ENCODE peak calls at places on chromosomes 12 and 14, in five cellular contexts. One of them, this sample, is unnamed.

GRCh38 chr12:90126125-90126524 is 417.5 kb upstream of the ATP2B1 start:
- DNase-seq in A549: no peak
- DNase-seq in IMR-90: no peak
- DNase-seq in K562: no peak
- DNase-seq in SK-N-SH: no peak
- DNase-seq in this sample: no peak

GRCh38 chr14:85165091-85165490 is 364.9 kb upstream of the FLRT2 start:
- DNase-seq in A549: no peak
- DNase-seq in IMR-90: no peak
- DNase-seq in K562: no peak
- DNase-seq in SK-N-SH: no peak
- DNase-seq in this sample: no peak

GRCh38 chr12:93080994-93081809 is 152.1 kb upstream of the EEA1 start:
- DNase-seq in A549: no peak
- DNase-seq in IMR-90: peak
- DNase-seq in K562: no peak
- DNase-seq in SK-N-SH: no peak
- DNase-seq in this sample: no peak

GRCh38 chr12:31989987-31990386 is 30.8 kb downstream of the RESF1 start:
- DNase-seq in A549: no peak
- DNase-seq in IMR-90: peak
- DNase-seq in K562: no peak
- DNase-seq in SK-N-SH: no peak
- DNase-seq in this sample: no peak

GRCh38 chr14:77318006-77318553 is 2.6 kb downstream of the POMT2 start:
- DNase-seq in A549: no peak
- DNase-seq in IMR-90: no peak
- DNase-seq in K562: no peak
- DNase-seq in SK-N-SH: no peak
- DNase-seq in this sample: no peak

GRCh38 chr14:64591809-64592208 is 42.0 kb downstream of the PPP1R36 start:
- DNase-seq in A549: no peak
- DNase-seq in IMR-90: peak
- DNase-seq in K562: no peak
- DNase-seq in SK-N-SH: no peak
- DNase-seq in this sample: no peak

GRCh38 chr14:35355981-35356839 is 48.3 kb downstream of the NFKBIA start:
- DNase-seq in A549: no peak
- DNase-seq in IMR-90: peak
- DNase-seq in K562: peak
- DNase-seq in SK-N-SH: no peak
- DNase-seq in this sample: no peak

GRCh38 chr12:22865822-22866221 is 240.9 kb downstream of the ETNK1 start:
- DNase-seq in A549: no peak
- DNase-seq in IMR-90: no peak
- DNase-seq in K562: no peak
- DNase-seq in SK-N-SH: no peak
- DNase-seq in this sample: no peak

GRCh38 chr14:81132492-81132891 is 88.3 kb downstream of the GTF2A1 start:
- DNase-seq in A549: no peak
- DNase-seq in IMR-90: no peak
- DNase-seq in K562: no peak
- DNase-seq in SK-N-SH: no peak
- DNase-seq in this sample: no peak

GRCh38 chr12:2451025-2451424 is 343.7 kb upstream of the FKBP4 start:
- DNase-seq in A549: no peak
- DNase-seq in IMR-90: peak
- DNase-seq in K562: no peak
- DNase-seq in SK-N-SH: no peak
- DNase-seq in this sample: no peak

GRCh38 chr14:72518809-72519377 is 375.0 kb downstream of the DPF3 start:
- DNase-seq in A549: no peak
- DNase-seq in IMR-90: no peak
- DNase-seq in K562: no peak
- DNase-seq in SK-N-SH: no peak
- DNase-seq in this sample: peak

GRCh38 chr12:88578821-88579518 is 1.3 kb downstream of the KITLG start:
- DNase-seq in A549: peak
- DNase-seq in IMR-90: no peak
- DNase-seq in K562: no peak
- DNase-seq in SK-N-SH: peak
- DNase-seq in this sample: no peak

GRCh38 chr14:69324341-69324931 is 64.5 kb downstream of the GALNT16 start:
- DNase-seq in A549: no peak
- DNase-seq in IMR-90: no peak
- DNase-seq in K562: no peak
- DNase-seq in SK-N-SH: no peak
- DNase-seq in this sample: no peak

GRCh38 chr12:50132505-50133135 is 20.6 kb downstream of the COX14 start:
- DNase-seq in A549: no peak
- DNase-seq in IMR-90: peak
- DNase-seq in K562: no peak
- DNase-seq in SK-N-SH: peak
- DNase-seq in this sample: no peak

GRCh38 chr14:97640031-97640430 is 842.8 kb downstream of the VRK1 start:
- DNase-seq in A549: no peak
- DNase-seq in IMR-90: no peak
- DNase-seq in K562: no peak
- DNase-seq in SK-N-SH: no peak
- DNase-seq in this sample: no peak

GRCh38 chr12:66107451-66107915 is 23.1 kb downstream of the LLPH start:
- DNase-seq in A549: peak
- DNase-seq in IMR-90: peak
- DNase-seq in K562: peak
- DNase-seq in SK-N-SH: peak
- DNase-seq in this sample: peak

GRCh38 chr14:80164991-80165390 is 46.3 kb downstream of the DIO2 start:
- DNase-seq in A549: no peak
- DNase-seq in IMR-90: peak
- DNase-seq in K562: no peak
- DNase-seq in SK-N-SH: no peak
- DNase-seq in this sample: no peak

GRCh38 chr12:69007166-69007857 is 74.3 kb upstream of the CPM start:
- DNase-seq in A549: no peak
- DNase-seq in IMR-90: peak
- DNase-seq in K562: no peak
- DNase-seq in SK-N-SH: no peak
- DNase-seq in this sample: no peak

GRCh38 chr12:12503384-12504078 is 59.1 kb downstream of the DUSP16 start:
- DNase-seq in A549: no peak
- DNase-seq in IMR-90: no peak
- DNase-seq in K562: no peak
- DNase-seq in SK-N-SH: no peak
- DNase-seq in this sample: no peak

GRCh38 chr12:11482955-11483354 is 87.6 kb upstream of the PRB2 start:
- DNase-seq in A549: no peak
- DNase-seq in IMR-90: peak
- DNase-seq in K562: no peak
- DNase-seq in SK-N-SH: no peak
- DNase-seq in this sample: no peak

GRCh38 chr12:131943389-131943788 is 6.4 kb upstream of the EP400 start:
- DNase-seq in A549: no peak
- DNase-seq in IMR-90: no peak
- DNase-seq in K562: no peak
- DNase-seq in SK-N-SH: no peak
- DNase-seq in this sample: no peak

GRCh38 chr12:110780448-110780847 is 37.8 kb upstream of the PPP1CC start:
- DNase-seq in A549: no peak
- DNase-seq in IMR-90: no peak
- DNase-seq in K562: no peak
- DNase-seq in SK-N-SH: no peak
- DNase-seq in this sample: no peak

GRCh38 chr12:2453076-2453806 is 341.5 kb upstream of the FKBP4 start:
- DNase-seq in A549: no peak
- DNase-seq in IMR-90: no peak
- DNase-seq in K562: no peak
- DNase-seq in SK-N-SH: no peak
- DNase-seq in this sample: no peak

GRCh38 chr12:55935742-55936151 is 4.8 kb downstream of the DGKA start:
- DNase-seq in A549: no peak
- DNase-seq in IMR-90: no peak
- DNase-seq in K562: no peak
- DNase-seq in SK-N-SH: no peak
- DNase-seq in this sample: no peak

GRCh38 chr12:25276199-25276937 is 25.6 kb upstream of the KRAS start:
- DNase-seq in A549: peak
- DNase-seq in IMR-90: peak
- DNase-seq in K562: peak
- DNase-seq in SK-N-SH: peak
- DNase-seq in this sample: no peak

GRCh38 chr12:41264281-41264680 is 76.2 kb downstream of the PDZRN4 start:
- DNase-seq in A549: no peak
- DNase-seq in IMR-90: no peak
- DNase-seq in K562: no peak
- DNase-seq in SK-N-SH: peak
- DNase-seq in this sample: no peak

GRCh38 chr12:106651552-106651951 is 68.7 kb downstream of the RFX4 start:
- DNase-seq in A549: no peak
- DNase-seq in IMR-90: no peak
- DNase-seq in K562: no peak
- DNase-seq in SK-N-SH: no peak
- DNase-seq in this sample: no peak

GRCh38 chr12:93894391-93895095 is 217.4 kb downstream of the CRADD start:
- DNase-seq in A549: no peak
- DNase-seq in IMR-90: peak
- DNase-seq in K562: no peak
- DNase-seq in SK-N-SH: peak
- DNase-seq in this sample: no peak

GRCh38 chr14:52313903-52314481 is at the start of gene PTGER2:
- DNase-seq in A549: peak
- DNase-seq in IMR-90: peak
- DNase-seq in K562: peak
- DNase-seq in SK-N-SH: peak
- DNase-seq in this sample: no peak

GRCh38 chr14:103103461-103104388 is 9.2 kb downstream of the EXOC3L4 start:
- DNase-seq in A549: peak
- DNase-seq in IMR-90: peak
- DNase-seq in K562: no peak
- DNase-seq in SK-N-SH: peak
- DNase-seq in this sample: no peak

GRCh38 chr12:31331242-31331641 is 5.3 kb upstream of the SINHCAF start:
- DNase-seq in A549: no peak
- DNase-seq in IMR-90: no peak
- DNase-seq in K562: no peak
- DNase-seq in SK-N-SH: no peak
- DNase-seq in this sample: no peak

GRCh38 chr14:50383618-50384225 is 13.0 kb downstream of the CDKL1 start:
- DNase-seq in A549: no peak
- DNase-seq in IMR-90: no peak
- DNase-seq in K562: no peak
- DNase-seq in SK-N-SH: no peak
- DNase-seq in this sample: no peak

DNA sequence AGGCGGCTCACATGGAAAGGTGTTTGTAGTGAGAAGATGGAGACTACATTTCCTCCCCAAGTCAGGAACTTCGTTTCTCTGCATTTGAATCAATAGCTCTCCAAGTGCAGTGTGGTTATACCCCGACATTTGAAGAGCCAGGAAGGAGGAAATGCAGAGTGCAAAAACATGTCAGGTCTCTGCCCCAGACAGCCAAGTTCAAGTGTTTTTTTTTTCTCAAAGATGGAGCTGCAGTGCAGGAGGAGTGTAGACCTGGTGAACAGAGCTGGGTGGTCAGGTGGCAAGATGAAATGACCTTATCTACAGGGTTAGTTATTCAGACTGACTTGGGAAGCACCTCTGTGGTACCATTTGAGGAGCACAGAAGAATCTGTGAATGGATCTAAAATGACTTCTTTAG is 21.3 kb downstream of the MLXIP start:
- DNase-seq in A549: no peak
- DNase-seq in IMR-90: no peak
- DNase-seq in K562: no peak
- DNase-seq in SK-N-SH: no peak
- DNase-seq in this sample: no peak
- TF ChIP-seq RCOR1 in A549: no peak
- TF ChIP-seq RCOR1 in IMR-90: no peak
- TF ChIP-seq RCOR1 in K562: no peak
- TF ChIP-seq RCOR1 in SK-N-SH: no peak
- TF ChIP-seq RCOR1 in this sample: no peak

DNA sequence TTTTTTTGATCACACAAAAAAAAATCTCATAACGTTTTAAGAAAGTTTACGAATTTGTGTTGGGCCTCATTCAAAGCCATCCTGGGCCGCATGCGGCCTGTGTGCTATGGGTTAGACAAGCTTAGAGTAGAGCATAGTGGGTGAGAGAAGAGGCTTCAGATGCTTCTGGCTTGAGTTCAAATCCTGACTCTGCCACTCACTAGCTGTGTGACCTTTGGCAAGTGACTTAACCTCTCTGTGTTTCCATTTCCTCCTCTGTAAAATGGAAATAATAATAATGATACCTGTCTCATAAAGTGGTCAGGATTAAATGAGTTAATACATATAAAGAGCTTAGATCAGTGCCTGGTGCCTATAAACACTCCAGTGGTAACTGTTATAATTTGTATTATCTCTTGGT is 6.2 kb downstream of the P2RX4 start:
- DNase-seq in A549: no peak
- DNase-seq in IMR-90: no peak
- DNase-seq in K562: no peak
- DNase-seq in SK-N-SH: no peak
- DNase-seq in this sample: no peak
- TF ChIP-seq RCOR1 in A549: no peak
- TF ChIP-seq RCOR1 in IMR-90: no peak
- TF ChIP-seq RCOR1 in K562: no peak
- TF ChIP-seq RCOR1 in SK-N-SH: no peak
- TF ChIP-seq RCOR1 in this sample: no peak

DNA sequence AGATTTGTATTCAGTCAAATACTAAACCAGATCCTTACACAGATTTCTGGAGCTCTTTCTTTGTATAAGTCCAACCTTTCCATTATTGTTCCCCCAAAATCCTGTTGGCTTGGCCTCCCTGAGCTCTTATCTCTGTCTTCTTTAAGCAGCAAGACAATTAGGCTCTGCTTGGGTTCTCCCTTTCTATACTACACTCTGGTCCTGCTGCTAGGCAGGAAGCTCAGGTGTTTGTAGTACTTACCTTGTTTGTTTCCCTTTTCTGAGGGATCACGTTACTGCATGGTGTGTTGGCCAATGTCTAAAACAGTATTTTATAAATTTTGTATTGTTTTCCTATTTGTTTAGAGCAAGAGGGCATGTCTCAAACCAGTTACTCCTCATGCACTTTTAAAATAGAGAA is 192.9 kb downstream of the PRKD1 start:
- DNase-seq in A549: no peak
- DNase-seq in IMR-90: no peak
- DNase-seq in K562: no peak
- DNase-seq in SK-N-SH: no peak
- DNase-seq in this sample: no peak
- TF ChIP-seq RCOR1 in A549: no peak
- TF ChIP-seq RCOR1 in IMR-90: no peak
- TF ChIP-seq RCOR1 in K562: no peak
- TF ChIP-seq RCOR1 in SK-N-SH: no peak
- TF ChIP-seq RCOR1 in this sample: no peak

GRCh38 chr12:51922762-51923505 is 15.6 kb downstream of the ACVRL1 start:
- DNase-seq in A549: no peak
- DNase-seq in IMR-90: peak
- DNase-seq in K562: no peak
- DNase-seq in SK-N-SH: no peak
- DNase-seq in this sample: peak
- TF ChIP-seq RCOR1 in A549: no peak
- TF ChIP-seq RCOR1 in IMR-90: no peak
- TF ChIP-seq RCOR1 in K562: no peak
- TF ChIP-seq RCOR1 in SK-N-SH: no peak
- TF ChIP-seq RCOR1 in this sample: no peak

This sample was measured in GM12878.